ENCODE peak calls at places on chromosomes 6 and 20, in five cellular contexts. W, Y, M, H and G are unnamed samples.
A peak's percentile ranks its signal among the peaks of the same experiment; 100 is the strongest.

GRCh38 chr20:56440346-56441007 is 27.9 kb upstream of the RTF2 start:
- DNase-seq in W (no peak), Y (no peak), M (no peak), H (no peak), G (peak; percentile 21)

GRCh38 chr6:7723041-7723447 is 2.9 kb upstream of the BMP6 start:
- DNase-seq in W (peak; percentile 85), Y (peak; percentile 88), M (peak; percentile 79), H (peak; percentile 82), G (peak; percentile 48)

GRCh38 chr6:31350973-31351733 is 5.8 kb downstream of the HLA-B start:
- DNase-seq in W (no peak), Y (no peak), M (no peak), H (no peak), G (no peak)

GRCh38 chr20:60262967-60263603 is 304.9 kb downstream of the CDH26 start:
- DNase-seq in W (peak; percentile 34), Y (peak; percentile 47), M (peak; percentile 60), H (peak; percentile 31), G (peak; percentile 31)

GRCh38 chr6:46056906-46057529 is 41.4 kb upstream of the CLIC5 start:
- DNase-seq in W (no peak), Y (no peak), M (no peak), H (no peak), G (no peak)

GRCh38 chr20:53582574-53583351 is 10.9 kb downstream of the ZNF217 start:
- DNase-seq in W (peak; percentile 49), Y (peak; percentile 57), M (no peak), H (no peak), G (peak; percentile 60)

GRCh38 chr6:167119680-167120556 is 3.0 kb upstream of the CCR6 start:
- DNase-seq in W (no peak), Y (no peak), M (no peak), H (no peak), G (peak; percentile 50)

GRCh38 chr6:27334141-27334540 is 22.1 kb upstream of the POM121L2 start:
- DNase-seq in W (no peak), Y (peak; percentile 3), M (no peak), H (no peak), G (no peak)

GRCh38 chr20:11912013-11912663 is 5.6 kb upstream of the BTBD3 start:
- DNase-seq in W (no peak), Y (peak; percentile 47), M (no peak), H (no peak), G (peak; percentile 22)

GRCh38 chr6:41731561-41732086 is 3.8 kb downstream of the TFEB start:
- DNase-seq in W (no peak), Y (no peak), M (peak; percentile 20), H (no peak), G (no peak)

GRCh38 chr6:81088133-81088532 is 664.3 kb downstream of the TENT5A start:
- DNase-seq in W (no peak), Y (no peak), M (no peak), H (no peak), G (no peak)

GRCh38 chr6:27757307-27757706 is 154.9 kb downstream of the OR2B2 start:
- DNase-seq in W (no peak), Y (no peak), M (peak; percentile 59), H (no peak), G (peak; percentile 52)

GRCh38 chr6:137155830-137156229 is 17.6 kb downstream of the IL22RA2 start:
- DNase-seq in W (no peak), Y (no peak), M (no peak), H (no peak), G (peak; percentile 63)

GRCh38 chr20:19540401-19540800 is 217.7 kb upstream of the RIN2 start:
- DNase-seq in W (no peak), Y (no peak), M (no peak), H (no peak), G (no peak)

DNA sequence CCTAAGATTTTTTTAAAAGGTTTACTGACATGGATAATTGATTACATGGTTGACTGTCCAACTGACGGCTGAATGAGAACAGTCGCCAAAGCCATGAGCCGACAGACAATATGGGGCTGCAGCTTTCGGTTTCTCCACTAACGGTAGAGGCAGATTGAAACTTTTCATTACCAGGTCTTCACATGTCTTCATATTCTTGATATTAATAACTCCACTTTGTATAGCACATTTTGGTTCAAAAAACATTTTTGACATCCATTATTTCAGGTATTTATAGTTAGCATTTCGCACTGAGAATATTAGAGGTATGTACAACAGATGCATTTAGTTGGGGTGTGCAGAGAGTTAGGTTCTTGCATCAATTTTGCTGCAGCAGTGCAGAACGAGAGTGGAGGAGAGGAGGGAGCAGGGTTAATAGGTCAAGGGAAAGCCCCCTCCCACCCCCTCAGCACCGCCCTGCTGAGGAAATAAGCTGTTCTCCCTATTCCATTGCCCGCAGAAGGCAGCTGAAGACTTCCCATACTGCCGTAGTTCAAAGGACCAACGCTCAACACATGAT is 73.5 kb upstream of the ADTRP start:
- DNase-seq in W (no peak), Y (no peak), M (no peak), H (no peak), G (no peak)
- H3K4me3 ChIP-seq in W (no peak overlapping the region), Y (no peak overlapping the region), M (no peak overlapping the region), H (no peak overlapping the region), G (no peak overlapping the region)

GRCh38 chr20:63212792-63213191 is 3.1 kb downstream of the YTHDF1 start:
- DNase-seq in W (no peak), Y (no peak), M (no peak), H (no peak), G (no peak)
- H3K4me1 ChIP-seq in W (peaks cover 32% of the 10 kb centered on the region), Y (no peaks in the 10 kb centered on the region), M (peaks cover 48% of the 10 kb centered on the region), H (peaks cover 4% of the 10 kb centered on the region), G (peaks cover 4% of the 10 kb centered on the region)

DNA sequence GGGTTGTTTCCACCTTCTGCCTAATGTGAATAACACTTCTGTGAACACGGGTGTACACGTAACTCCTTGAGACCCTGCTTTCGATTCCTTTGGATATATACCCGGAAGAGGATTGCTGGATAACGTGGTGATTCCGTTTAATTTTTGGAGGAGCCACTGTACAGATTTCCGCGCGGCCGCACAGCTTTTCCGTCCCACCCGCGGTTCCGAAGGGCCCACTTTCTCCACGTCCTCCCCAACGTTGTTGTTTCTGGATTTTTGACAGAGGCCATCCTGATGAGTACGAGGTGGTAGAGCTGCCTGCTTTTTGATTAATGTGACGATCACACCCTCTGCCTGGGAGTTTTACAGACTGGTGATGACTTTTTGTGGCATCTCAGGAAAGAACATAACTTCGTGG is 114.0 kb downstream of the MYLK4 start:
- DNase-seq in W (no peak), Y (no peak), M (no peak), H (no peak), G (no peak)
- H3K27me3 ChIP-seq in W (no peaks in the 10 kb centered on the region), Y (no peaks in the 10 kb centered on the region), M (no peaks in the 10 kb centered on the region), H (no peaks in the 10 kb centered on the region), G (no peaks in the 10 kb centered on the region)

GRCh38 chr20:6768228-6769185 is 1.0 kb downstream of the BMP2 start:
- DNase-seq in W (peak; percentile 33), Y (no peak), M (peak; percentile 50), H (peak; percentile 29), G (peak; percentile 40)
- H3K4me3 ChIP-seq in W (no peak overlapping the region), Y (peak overlapping the region; percentile 41), M (peak overlapping the region; percentile 84), H (peak overlapping the region; percentile 64), G (peak overlapping the region; percentile 69)

DNA sequence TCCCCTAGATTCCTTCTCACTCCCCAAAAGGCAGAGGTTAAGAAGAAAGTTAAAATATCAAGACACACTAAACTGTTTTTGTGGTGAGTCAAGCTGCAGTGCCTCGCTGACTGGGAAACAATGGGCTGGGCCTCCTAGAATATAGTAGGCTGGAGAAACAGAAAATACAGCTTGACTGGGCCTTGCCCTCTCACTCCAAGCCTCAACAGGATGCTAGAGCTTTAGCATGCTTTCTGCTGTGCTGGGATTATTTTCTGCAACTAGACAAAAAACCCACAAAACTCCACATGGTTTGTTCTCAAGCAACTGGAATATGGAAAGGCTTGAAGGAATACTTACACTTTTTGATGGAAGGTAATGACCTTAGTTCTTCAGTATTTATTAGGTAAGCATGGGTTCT is 27.9 kb downstream of the FOXO3 start:
- DNase-seq in W (no peak), Y (no peak), M (no peak), H (no peak), G (peak; percentile 31)
- H3K4me1 ChIP-seq in W (peaks cover 95% of the 10 kb centered on the region), Y (peaks cover 17% of the 10 kb centered on the region), M (peaks cover 96% of the 10 kb centered on the region), H (peaks cover 36% of the 10 kb centered on the region), G (peaks cover 8% of the 10 kb centered on the region)